ENCODE peak calls at places on chromosomes 3 and 15, in seven cellular contexts. W, E, F, Y, V, H and O are unnamed samples.

GRCh38 chr3:139756529-139757103 is 78.8 kb upstream of the NMNAT3 start:
- DNase-seq in W (no peak), E (no peak), F (no peak), Y (no peak), V (no peak), H (no peak), O (no peak)

GRCh38 chr3:141530133-141530768 is 43.4 kb downstream of the RASA2 start:
- DNase-seq in W (no peak), E (no peak), F (no peak), Y (no peak), V (no peak), H (no peak), O (no peak)

GRCh38 chr3:62186967-62187366 is 186.4 kb downstream of the FEZF2 start:
- DNase-seq in W (peak; percentile 0), E (no peak), F (no peak), Y (peak; percentile 7), V (peak; percentile 10), H (no peak), O (no peak)

GRCh38 chr3:194281766-194282165 is 69.4 kb downstream of the CPN2 start:
- DNase-seq in W (no peak), E (no peak), F (no peak), Y (no peak), V (no peak), H (no peak), O (no peak)

GRCh38 chr3:188832961-188833615 is 338.7 kb upstream of the TPRG1 start:
- DNase-seq in W (no peak), E (no peak), F (no peak), Y (no peak), V (no peak), H (no peak), O (no peak)

GRCh38 chr3:152557302-152557999 is 277.5 kb upstream of the P2RY1 start:
- DNase-seq in W (no peak), E (no peak), F (no peak), Y (no peak), V (no peak), H (no peak), O (no peak)

GRCh38 chr15:98684441-98684840 is 36.1 kb downstream of the IGF1R start:
- DNase-seq in W (no peak), E (no peak), F (no peak), Y (no peak), V (no peak), H (no peak), O (no peak)

GRCh38 chr3:185685231-185686035 is 99.3 kb downstream of the SENP2 start:
- DNase-seq in W (no peak), E (no peak), F (no peak), Y (no peak), V (no peak), H (no peak), O (no peak)

GRCh38 chr3:113439576-113439975 is 1.7 kb downstream of the CFAP44 start:
- DNase-seq in W (no peak), E (no peak), F (no peak), Y (no peak), V (no peak), H (no peak), O (no peak)

GRCh38 chr15:68211656-68212320 is 6.7 kb upstream of the CALML4 start:
- DNase-seq in W (no peak), E (no peak), F (no peak), Y (no peak), V (no peak), H (no peak), O (no peak)

GRCh38 chr3:4684976-4685375 is 191.8 kb downstream of the ITPR1 start:
- DNase-seq in W (no peak), E (no peak), F (no peak), Y (no peak), V (no peak), H (no peak), O (no peak)

GRCh38 chr3:61966200-61966599 is 404.8 kb downstream of the PTPRG start:
- DNase-seq in W (peak; percentile 31), E (no peak), F (no peak), Y (peak; percentile 34), V (no peak), H (no peak), O (no peak)

GRCh38 chr3:118187221-118187620 is 847.4 kb downstream of the IGSF11 start:
- DNase-seq in W (no peak), E (no peak), F (no peak), Y (no peak), V (no peak), H (no peak), O (no peak)

GRCh38 chr15:64224508-64224907 is 61.7 kb upstream of the PPIB start:
- DNase-seq in W (no peak), E (peak; percentile 28), F (no peak), Y (peak; percentile 10), V (no peak), H (no peak), O (no peak)

GRCh38 chr3:176663819-176664218 is 533.5 kb downstream of the TBL1XR1 start:
- DNase-seq in W (peak; percentile 33), E (peak; percentile 29), F (no peak), Y (peak; percentile 36), V (no peak), H (no peak), O (no peak)

GRCh38 chr15:48221885-48222284 is 15.8 kb downstream of the SLC12A1 start:
- DNase-seq in W (no peak), E (no peak), F (no peak), Y (no peak), V (no peak), H (no peak), O (no peak)

GRCh38 chr3:69821133-69821532 is 81.9 kb downstream of the MITF start:
- DNase-seq in W (no peak), E (no peak), F (no peak), Y (no peak), V (no peak), H (no peak), O (no peak)

GRCh38 chr3:113300596-113300995 is 89.2 kb downstream of the BOC start:
- DNase-seq in W (no peak), E (no peak), F (no peak), Y (no peak), V (no peak), H (no peak), O (no peak)

GRCh38 chr3:155581579-155581978 is 163.3 kb downstream of the PLCH1 start:
- DNase-seq in W (no peak), E (no peak), F (no peak), Y (no peak), V (no peak), H (no peak), O (no peak)

GRCh38 chr3:101813817-101814440 is 34.9 kb downstream of the NXPE3 start:
- DNase-seq in W (peak; percentile 7), E (peak; percentile 38), F (no peak), Y (peak; percentile 22), V (no peak), H (no peak), O (no peak)

GRCh38 chr15:95712785-95713184 is 617.7 kb upstream of the NR2F2 start:
- DNase-seq in W (no peak), E (no peak), F (no peak), Y (no peak), V (no peak), H (no peak), O (no peak)

GRCh38 chr3:195847061-195847950 is 35.6 kb upstream of the MUC4 start:
- DNase-seq in W (peak; percentile 38), E (no peak), F (no peak), Y (peak; percentile 83), V (no peak), H (no peak), O (no peak)

GRCh38 chr15:66617137-66618090 is 51.6 kb upstream of the LCTL start:
- DNase-seq in W (no peak), E (no peak), F (no peak), Y (peak; percentile 36), V (no peak), H (no peak), O (no peak)
- TF ChIP-seq SIN3A in W (no peak), E (no peak), F (no peak), Y (no peak), V (no peak), H (no peak), O (no peak)

GRCh38 chr15:92936138-92936537 is 36.0 kb downstream of the CHD2 start:
- DNase-seq in W (no peak), E (no peak), F (no peak), Y (no peak), V (no peak), H (no peak), O (no peak)

GRCh38 chr15:92937880-92938279 is 37.8 kb downstream of the CHD2 start:
- DNase-seq in W (no peak), E (no peak), F (no peak), Y (no peak), V (no peak), H (no peak), O (no peak)

GRCh38 chr15:92941668-92942067 is 41.5 kb downstream of the CHD2 start:
- DNase-seq in W (no peak), E (no peak), F (no peak), Y (no peak), V (no peak), H (no peak), O (no peak)

GRCh38 chr15:92936693-92937092 is 36.6 kb downstream of the CHD2 start:
- DNase-seq in W (no peak), E (no peak), F (no peak), Y (no peak), V (no peak), H (no peak), O (no peak)

DNA sequence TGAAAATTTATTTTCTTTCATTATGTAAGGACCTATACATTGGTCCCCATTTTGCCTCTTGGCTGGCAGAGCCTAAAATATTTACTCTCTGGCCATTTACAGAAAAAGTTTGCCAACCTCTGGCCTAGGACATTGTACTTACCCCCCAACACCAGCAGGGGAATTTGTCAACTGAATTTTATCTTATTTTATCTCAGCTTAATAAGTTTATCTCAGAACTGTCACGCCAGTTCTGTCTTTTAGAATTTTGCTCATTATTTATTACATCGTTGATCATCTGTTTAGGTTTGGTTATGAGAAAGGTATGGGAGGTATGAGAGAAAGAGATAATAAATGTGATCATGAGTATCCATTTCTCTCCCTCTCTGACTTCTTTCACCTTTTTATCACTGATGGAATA is 38.3 kb downstream of the CHD2 start:
- DNase-seq in W (no peak), E (no peak), F (no peak), Y (no peak), V (no peak), H (no peak), O (no peak)
- TF ChIP-seq SIN3A in W (no peak), E (no peak), F (no peak), Y (no peak), V (no peak), H (no peak), O (no peak)

DNA sequence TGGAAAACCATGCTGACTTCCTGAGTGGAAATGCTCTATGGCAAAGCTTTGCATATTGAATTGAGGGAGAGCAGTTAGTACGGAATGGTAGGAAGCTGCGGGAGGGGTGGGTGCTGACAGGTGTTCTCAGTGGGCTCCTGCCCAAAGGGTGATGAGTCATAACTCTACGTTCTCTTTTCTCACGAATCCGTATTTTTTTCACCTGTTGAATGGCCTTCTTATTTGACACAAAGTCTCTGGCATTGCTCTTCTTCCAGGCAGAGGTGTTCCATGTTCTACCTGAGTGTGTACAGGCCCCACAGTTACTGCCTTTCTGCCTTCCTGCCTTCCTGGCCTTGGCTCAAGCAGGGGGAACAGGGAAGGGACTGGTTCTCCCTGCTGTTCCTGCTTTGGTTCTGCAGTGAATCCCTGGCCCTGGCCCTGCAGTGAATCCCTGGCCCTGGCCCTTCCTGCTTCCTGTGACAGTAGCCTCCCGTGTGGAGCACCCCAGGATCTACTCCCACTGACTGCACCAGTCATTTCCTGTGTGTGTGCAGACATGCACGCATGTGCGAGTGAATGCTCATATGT is 31.9 kb downstream of the TRAK1 start:
- DNase-seq in W (no peak), E (no peak), F (peak; percentile 69), Y (no peak), V (no peak), H (no peak), O (no peak)
- TF ChIP-seq SIN3A in W (no peak), E (no peak), F (no peak), Y (no peak), V (no peak), H (no peak), O (no peak)

GRCh38 chr3:65666426-65667091 is 372.2 kb downstream of the MAGI1 start:
- DNase-seq in W (no peak), E (no peak), F (no peak), Y (no peak), V (no peak), H (no peak), O (no peak)
- TF ChIP-seq SIN3A in W (no peak), E (no peak), F (no peak), Y (no peak), V (no peak), H (no peak), O (no peak)